ENCODE peak calls at places on chromosomes 6 and 20, in six cellular contexts. One of them, this sample, is unnamed.

GRCh38 chr6:125358898-125359297 is 57.1 kb upstream of the HDDC2 start:
- DNase-seq in SK-N-MC: no peak
- DNase-seq in substantia nigra: no peak
- DNase-seq in IMR-90: no peak
- DNase-seq in PC-9: no peak
- DNase-seq in thyroid gland: no peak
- DNase-seq in this sample: no peak

GRCh38 chr6:113464959-113465358 is 392.2 kb upstream of the MARCKS start:
- DNase-seq in IMR-90: peak
- DNase-seq in SK-N-MC: no peak
- DNase-seq in substantia nigra: no peak
- DNase-seq in PC-9: no peak
- DNase-seq in thyroid gland: no peak
- DNase-seq in this sample: no peak

GRCh38 chr6:118371955-118372354 is 176.1 kb upstream of the PLN start:
- DNase-seq in IMR-90: no peak
- DNase-seq in SK-N-MC: no peak
- DNase-seq in substantia nigra: no peak
- DNase-seq in PC-9: no peak
- DNase-seq in thyroid gland: no peak
- DNase-seq in this sample: no peak

GRCh38 chr6:141107562-141108160 is 1025.1 kb upstream of the GJE1 start:
- DNase-seq in thyroid gland: no peak
- DNase-seq in substantia nigra: no peak
- DNase-seq in IMR-90: peak
- DNase-seq in SK-N-MC: no peak
- DNase-seq in PC-9: peak
- DNase-seq in this sample: no peak

GRCh38 chr6:130447374-130447773 is 81.6 kb downstream of the TMEM200A start:
- DNase-seq in SK-N-MC: peak
- DNase-seq in substantia nigra: no peak
- DNase-seq in thyroid gland: no peak
- DNase-seq in IMR-90: no peak
- DNase-seq in PC-9: no peak
- DNase-seq in this sample: no peak

GRCh38 chr6:10692965-10693538 is 1.4 kb downstream of the C6orf52 start:
- DNase-seq in IMR-90: no peak
- DNase-seq in thyroid gland: no peak
- DNase-seq in SK-N-MC: no peak
- DNase-seq in PC-9: no peak
- DNase-seq in substantia nigra: no peak
- DNase-seq in this sample: no peak

GRCh38 chr6:138038148-138038870 is 68.9 kb downstream of the PERP start:
- DNase-seq in IMR-90: no peak
- DNase-seq in substantia nigra: no peak
- DNase-seq in thyroid gland: no peak
- DNase-seq in PC-9: no peak
- DNase-seq in SK-N-MC: no peak
- DNase-seq in this sample: no peak

GRCh38 chr6:1481326-1481725 is 92.0 kb downstream of the FOXF2 start:
- DNase-seq in SK-N-MC: no peak
- DNase-seq in thyroid gland: no peak
- DNase-seq in IMR-90: peak
- DNase-seq in PC-9: peak
- DNase-seq in substantia nigra: no peak
- DNase-seq in this sample: no peak

GRCh38 chr20:3702992-3703391 is 9.4 kb downstream of the SIGLEC1 start:
- DNase-seq in thyroid gland: no peak
- DNase-seq in IMR-90: no peak
- DNase-seq in PC-9: no peak
- DNase-seq in substantia nigra: no peak
- DNase-seq in SK-N-MC: no peak
- DNase-seq in this sample: no peak

GRCh38 chr6:84651583-84651982 is 112.8 kb downstream of the TBX18 start:
- DNase-seq in thyroid gland: no peak
- DNase-seq in SK-N-MC: no peak
- DNase-seq in IMR-90: no peak
- DNase-seq in substantia nigra: no peak
- DNase-seq in PC-9: no peak
- DNase-seq in this sample: no peak

GRCh38 chr6:44253307-44254101 is 3.8 kb downstream of the SLC35B2 start:
- DNase-seq in IMR-90: no peak
- DNase-seq in substantia nigra: no peak
- DNase-seq in SK-N-MC: no peak
- DNase-seq in thyroid gland: peak
- DNase-seq in PC-9: peak
- DNase-seq in this sample: no peak

GRCh38 chr20:37411408-37412306 is 65.7 kb downstream of the SRC start:
- DNase-seq in PC-9: no peak
- DNase-seq in SK-N-MC: no peak
- DNase-seq in substantia nigra: no peak
- DNase-seq in thyroid gland: no peak
- DNase-seq in IMR-90: no peak
- DNase-seq in this sample: no peak

GRCh38 chr6:30520480-30520992 is 31.2 kb downstream of the HLA-E start:
- DNase-seq in substantia nigra: no peak
- DNase-seq in IMR-90: no peak
- DNase-seq in PC-9: no peak
- DNase-seq in SK-N-MC: no peak
- DNase-seq in thyroid gland: no peak
- DNase-seq in this sample: no peak

GRCh38 chr6:17584241-17584803 is 15.8 kb upstream of the FAM8A1 start:
- DNase-seq in IMR-90: peak
- DNase-seq in PC-9: no peak
- DNase-seq in substantia nigra: peak
- DNase-seq in SK-N-MC: peak
- DNase-seq in thyroid gland: peak
- DNase-seq in this sample: no peak

GRCh38 chr6:105789935-105790334 is 296.2 kb upstream of the PRDM1 start:
- DNase-seq in substantia nigra: no peak
- DNase-seq in SK-N-MC: no peak
- DNase-seq in PC-9: no peak
- DNase-seq in IMR-90: no peak
- DNase-seq in thyroid gland: no peak
- DNase-seq in this sample: no peak

GRCh38 chr6:117600008-117600743 is 2.1 kb downstream of the GOPC start:
- DNase-seq in substantia nigra: no peak
- DNase-seq in thyroid gland: no peak
- DNase-seq in SK-N-MC: no peak
- DNase-seq in IMR-90: peak
- DNase-seq in PC-9: no peak
- DNase-seq in this sample: no peak

GRCh38 chr6:44999066-44999465 is 329.1 kb upstream of the RUNX2 start:
- DNase-seq in PC-9: no peak
- DNase-seq in substantia nigra: no peak
- DNase-seq in IMR-90: no peak
- DNase-seq in SK-N-MC: no peak
- DNase-seq in thyroid gland: no peak
- DNase-seq in this sample: no peak

GRCh38 chr6:137798846-137799245 is 68.2 kb upstream of the TNFAIP3 start:
- DNase-seq in substantia nigra: no peak
- DNase-seq in IMR-90: peak
- DNase-seq in SK-N-MC: no peak
- DNase-seq in PC-9: no peak
- DNase-seq in thyroid gland: no peak
- DNase-seq in this sample: no peak

GRCh38 chr6:96465321-96465903 is 56.2 kb upstream of the UFL1 start:
- DNase-seq in IMR-90: no peak
- DNase-seq in SK-N-MC: no peak
- DNase-seq in thyroid gland: no peak
- DNase-seq in substantia nigra: no peak
- DNase-seq in PC-9: no peak
- DNase-seq in this sample: no peak

GRCh38 chr6:7050911-7051779 is 56.6 kb upstream of the RREB1 start:
- DNase-seq in substantia nigra: peak
- DNase-seq in PC-9: peak
- DNase-seq in SK-N-MC: no peak
- DNase-seq in IMR-90: peak
- DNase-seq in thyroid gland: peak
- DNase-seq in this sample: peak

GRCh38 chr6:141587482-141588266 is 545.1 kb upstream of the GJE1 start:
- DNase-seq in IMR-90: peak
- DNase-seq in thyroid gland: no peak
- DNase-seq in SK-N-MC: peak
- DNase-seq in PC-9: no peak
- DNase-seq in substantia nigra: no peak
- DNase-seq in this sample: no peak

GRCh38 chr6:45640811-45641210 is 263.1 kb upstream of the SUPT3H start:
- DNase-seq in IMR-90: no peak
- DNase-seq in thyroid gland: no peak
- DNase-seq in SK-N-MC: no peak
- DNase-seq in PC-9: no peak
- DNase-seq in substantia nigra: no peak
- DNase-seq in this sample: no peak

GRCh38 chr6:75203721-75204120 is 2.1 kb downstream of the COL12A1 start:
- DNase-seq in SK-N-MC: no peak
- DNase-seq in PC-9: no peak
- DNase-seq in thyroid gland: no peak
- DNase-seq in substantia nigra: no peak
- DNase-seq in IMR-90: peak
- DNase-seq in this sample: no peak

GRCh38 chr20:58593880-58594473 is 57.1 kb upstream of the STX16 start:
- DNase-seq in thyroid gland: no peak
- DNase-seq in SK-N-MC: no peak
- DNase-seq in IMR-90: no peak
- DNase-seq in PC-9: no peak
- DNase-seq in substantia nigra: no peak
- DNase-seq in this sample: no peak

GRCh38 chr6:90083891-90084290 is 189.6 kb downstream of the GJA10 start:
- DNase-seq in substantia nigra: no peak
- DNase-seq in IMR-90: no peak
- DNase-seq in PC-9: no peak
- DNase-seq in thyroid gland: no peak
- DNase-seq in SK-N-MC: no peak
- DNase-seq in this sample: no peak

GRCh38 chr6:52729594-52729993 is 33.7 kb downstream of the GSTA2 start:
- DNase-seq in IMR-90: no peak
- DNase-seq in PC-9: no peak
- DNase-seq in substantia nigra: no peak
- DNase-seq in thyroid gland: no peak
- DNase-seq in SK-N-MC: no peak
- DNase-seq in this sample: no peak

DNA sequence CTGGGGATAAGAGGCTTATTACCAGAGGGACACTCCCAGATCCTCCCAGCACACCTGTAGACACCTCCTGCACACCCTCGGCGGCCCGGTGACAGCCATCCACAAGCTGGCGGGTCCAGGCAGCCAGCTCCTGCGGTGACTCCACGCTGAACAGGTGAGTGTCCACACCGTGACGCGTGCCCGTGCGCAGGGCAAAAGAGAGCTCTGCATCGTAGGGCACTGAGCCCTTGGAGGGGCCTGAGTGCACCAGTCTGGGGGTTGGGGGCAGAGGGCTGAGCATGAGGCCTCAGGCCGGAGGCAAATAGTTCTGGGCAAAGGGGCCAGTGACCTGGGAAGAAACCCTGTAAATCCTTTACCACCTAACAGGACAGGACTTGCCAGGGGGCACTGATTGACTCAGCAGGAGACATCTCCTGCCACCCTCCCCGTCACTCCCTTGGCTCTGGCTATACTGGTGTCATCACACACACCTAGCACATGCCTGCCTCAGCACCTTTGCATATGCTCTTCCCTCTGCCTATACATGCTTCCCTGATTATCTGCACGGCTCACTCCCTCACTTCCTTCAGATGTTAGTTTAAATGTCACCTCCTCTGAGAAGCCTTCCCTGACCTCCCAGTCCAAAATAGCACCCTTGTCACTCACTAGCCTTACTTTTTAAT is 8.9 kb upstream of the CDK5RAP1 start:
- DNase-seq in thyroid gland: no peak
- DNase-seq in PC-9: no peak
- DNase-seq in IMR-90: no peak
- DNase-seq in SK-N-MC: no peak
- DNase-seq in substantia nigra: no peak
- DNase-seq in this sample: no peak
- H3K27ac ChIP-seq in thyroid gland: no peak
- H3K27ac ChIP-seq in PC-9: no peak
- H3K27ac ChIP-seq in IMR-90: no peak
- H3K27ac ChIP-seq in SK-N-MC: no peak
- H3K27ac ChIP-seq in substantia nigra: no peak
- H3K27ac ChIP-seq in this sample: no peak

GRCh38 chr6:148980234-148980633 is 233.4 kb downstream of the UST start:
- DNase-seq in substantia nigra: no peak
- DNase-seq in PC-9: no peak
- DNase-seq in SK-N-MC: no peak
- DNase-seq in IMR-90: peak
- DNase-seq in thyroid gland: no peak
- DNase-seq in this sample: no peak

GRCh38 chr6:148983366-148983765 is 236.5 kb downstream of the UST start:
- DNase-seq in substantia nigra: no peak
- DNase-seq in IMR-90: no peak
- DNase-seq in PC-9: no peak
- DNase-seq in thyroid gland: no peak
- DNase-seq in SK-N-MC: no peak
- DNase-seq in this sample: no peak

GRCh38 chr6:148979006-148979901 is 232.4 kb downstream of the UST start:
- DNase-seq in substantia nigra: no peak
- DNase-seq in thyroid gland: no peak
- DNase-seq in IMR-90: no peak
- DNase-seq in SK-N-MC: no peak
- DNase-seq in PC-9: no peak
- DNase-seq in this sample: no peak

GRCh38 chr6:148983986-148984385 is 237.2 kb downstream of the UST start:
- DNase-seq in PC-9: no peak
- DNase-seq in substantia nigra: no peak
- DNase-seq in thyroid gland: no peak
- DNase-seq in IMR-90: peak
- DNase-seq in SK-N-MC: no peak
- DNase-seq in this sample: no peak

DNA sequence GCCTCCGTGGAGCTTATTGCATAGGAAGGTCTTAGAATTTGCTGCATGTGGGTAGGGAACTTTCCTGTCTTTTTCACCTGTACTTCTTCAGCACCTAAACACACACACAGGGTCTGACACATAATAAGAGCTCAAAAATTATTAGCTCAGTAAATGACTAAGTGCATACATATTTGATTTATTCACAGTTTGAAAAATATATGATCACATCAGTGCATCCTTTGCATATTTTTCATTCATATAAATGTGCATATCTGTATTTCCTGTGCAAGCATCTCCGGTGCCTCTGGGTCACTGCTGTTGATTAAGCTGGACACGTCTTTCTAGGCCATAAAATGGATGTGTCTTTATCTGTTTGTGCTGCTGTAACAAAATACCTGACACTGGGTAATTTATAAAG is 234.7 kb downstream of the UST start:
- DNase-seq in SK-N-MC: no peak
- DNase-seq in thyroid gland: no peak
- DNase-seq in PC-9: no peak
- DNase-seq in IMR-90: no peak
- DNase-seq in substantia nigra: no peak
- DNase-seq in this sample: no peak
- H3K27ac ChIP-seq in SK-N-MC: no peak
- H3K27ac ChIP-seq in thyroid gland: no peak
- H3K27ac ChIP-seq in PC-9: no peak
- H3K27ac ChIP-seq in IMR-90: no peak
- H3K27ac ChIP-seq in substantia nigra: no peak
- H3K27ac ChIP-seq in this sample: no peak

GRCh38 chr20:51389543-51389924 is 153.0 kb downstream of the NFATC2 start:
- DNase-seq in substantia nigra: no peak
- DNase-seq in SK-N-MC: no peak
- DNase-seq in PC-9: no peak
- DNase-seq in IMR-90: no peak
- DNase-seq in thyroid gland: peak
- DNase-seq in this sample: no peak
- H3K27ac ChIP-seq in substantia nigra: no peak
- H3K27ac ChIP-seq in SK-N-MC: no peak
- H3K27ac ChIP-seq in PC-9: peak
- H3K27ac ChIP-seq in IMR-90: no peak
- H3K27ac ChIP-seq in thyroid gland: peak
- H3K27ac ChIP-seq in this sample: peak

GRCh38 chr6:22071655-22072054 is 225.2 kb downstream of the PRL start:
- DNase-seq in IMR-90: peak
- DNase-seq in PC-9: no peak
- DNase-seq in substantia nigra: peak
- DNase-seq in thyroid gland: peak
- DNase-seq in SK-N-MC: peak
- DNase-seq in this sample: peak
- H3K27ac ChIP-seq in IMR-90: peak
- H3K27ac ChIP-seq in PC-9: no peak
- H3K27ac ChIP-seq in substantia nigra: no peak
- H3K27ac ChIP-seq in thyroid gland: no peak
- H3K27ac ChIP-seq in SK-N-MC: peak
- H3K27ac ChIP-seq in this sample: peak

This sample was measured in left ventricle myocardium inferior.